ENCODE peak calls at places on chromosomes 5 and 9, in nine cellular contexts. A is Calu3; D is CD4-positive, alpha-beta T cell; V is stimulated activated CD4-positive, alpha-beta T cell treated with anti-CD3 and anti-CD28 coated beads, TNF-alpha, amount 100 ng/mL, for 24 hours; W is HS-27A; O is LoVo; Q is activated T-cell treated with anti-CD3 and anti-CD28 coated beads for 48 hours; R is stimulated activated naive CD4-positive, alpha-beta T cell treated with Interleukin-2 at 50 U/mL for 16 hours; P is PC-3. L is an unnamed sample.

GRCh38 chr5:124923131-124923530 is 176.7 kb upstream of the ZNF608 start:
- DNase-seq in A (no peak), D (no peak), V (no peak), W (no peak), O (no peak), Q (no peak), R (no peak), P (no peak), L (no peak)

GRCh38 chr9:137134191-137134590 is 4.8 kb upstream of the GRIN1 start:
- DNase-seq in A (no peak), D (no peak), V (no peak), W (no peak), O (no peak), Q (no peak), R (no peak), P (no peak), L (no peak)

GRCh38 chr5:82358454-82358853 is 80.3 kb upstream of the RPS23 start:
- DNase-seq in A (no peak), D (no peak), V (no peak), W (no peak), O (no peak), Q (no peak), R (no peak), P (no peak), L (no peak)

GRCh38 chr5:41193462-41194166 is 19.7 kb downstream of the C6 start:
- DNase-seq in A (peak), D (no peak), V (no peak), W (peak), O (peak), Q (no peak), R (no peak), P (peak), L (no peak)

GRCh38 chr5:6449465-6450158 is 953 bp downstream of the UBE2QL1 start:
- DNase-seq in A (no peak), D (no peak), V (no peak), W (no peak), O (no peak), Q (no peak), R (no peak), P (no peak), L (no peak)

GRCh38 chr5:143573568-143574170 is 170.2 kb upstream of the NR3C1 start:
- DNase-seq in A (no peak), D (no peak), V (no peak), W (no peak), O (no peak), Q (no peak), R (no peak), P (no peak), L (no peak)

GRCh38 chr5:74767579-74767913 is 497 bp downstream of the NSA2 start:
- DNase-seq in A (no peak), D (no peak), V (peak), W (no peak), O (peak), Q (no peak), R (peak), P (peak), L (no peak)

GRCh38 chr5:172540099-172540870 is 86.0 kb upstream of the SH3PXD2B start:
- DNase-seq in A (no peak), D (no peak), V (no peak), W (no peak), O (no peak), Q (no peak), R (no peak), P (no peak), L (no peak)

GRCh38 chr9:92097997-92098482 is 17.2 kb downstream of the SPTLC1 start:
- DNase-seq in A (peak), D (peak), V (peak), W (no peak), O (peak), Q (peak), R (peak), P (no peak), L (no peak)

GRCh38 chr5:9888517-9888916 is 258.4 kb upstream of the TAS2R1 start:
- DNase-seq in A (no peak), D (no peak), V (no peak), W (no peak), O (no peak), Q (no peak), R (no peak), P (peak), L (no peak)

GRCh38 chr5:54257366-54258118 is 52.8 kb downstream of the ARL15 start:
- DNase-seq in A (no peak), D (no peak), V (no peak), W (no peak), O (no peak), Q (no peak), R (no peak), P (no peak), L (no peak)

GRCh38 chr9:78089111-78089510 is 57.5 kb upstream of the GNAQ start:
- DNase-seq in A (no peak), D (no peak), V (no peak), W (no peak), O (no peak), Q (no peak), R (no peak), P (no peak), L (no peak)

GRCh38 chr9:107710988-107711387 is 221.4 kb upstream of the KLF4 start:
- DNase-seq in A (no peak), D (no peak), V (no peak), W (no peak), O (no peak), Q (no peak), R (no peak), P (peak), L (no peak)

GRCh38 chr5:14296533-14297331 is 153.6 kb downstream of the TRIO start:
- DNase-seq in A (no peak), D (no peak), V (no peak), W (no peak), O (no peak), Q (no peak), R (no peak), P (peak), L (no peak)

GRCh38 chr9:74824654-74825053 is 63.1 kb downstream of the TRPM6 start:
- DNase-seq in A (no peak), D (no peak), V (no peak), W (peak), O (peak), Q (no peak), R (no peak), P (peak), L (no peak)

GRCh38 chr5:42840279-42840678 is 28.6 kb upstream of the SELENOP start:
- DNase-seq in A (no peak), D (no peak), V (no peak), W (no peak), O (no peak), Q (no peak), R (no peak), P (no peak), L (peak)

GRCh38 chr9:90288275-90288639 is 354.4 kb downstream of the DIRAS2 start:
- DNase-seq in A (no peak), D (no peak), V (no peak), W (no peak), O (no peak), Q (no peak), R (no peak), P (no peak), L (no peak)

GRCh38 chr5:51172853-51173635 is 210.2 kb upstream of the ISL1 start:
- DNase-seq in A (no peak), D (no peak), V (no peak), W (no peak), O (no peak), Q (no peak), R (no peak), P (no peak), L (no peak)